ENCODE peak calls at places on chromosomes 1 and 21, in nine cellular contexts. Y is HCT116, I is endothelial cell of umbilical vein, B is prostate gland, H is K562, D is transverse colon, P is GM12878, X is esophagus muscularis mucosa, W is sigmoid colon. L is an unnamed sample.

GRCh38 chr1:28062806-28063205 is 25.6 kb downstream of the EYA3 start:
- DNase-seq in X (no peak), P (no peak), Y (no peak), D (no peak), W (no peak), H (no peak), I (peak), B (no peak), L (no peak)

GRCh38 chr1:157040802-157041201 is 4.7 kb downstream of the ARHGEF11 start:
- DNase-seq in Y (no peak), I (peak), W (no peak), P (no peak), X (no peak), B (no peak), H (no peak), D (no peak), L (no peak)

GRCh38 chr1:160539896-160540858 is 17.1 kb upstream of the SLAMF6 start:
- DNase-seq in B (no peak), P (peak), I (peak), H (peak), D (peak), W (no peak), X (no peak), Y (no peak), L (no peak)

GRCh38 chr1:7561331-7561921 is 209.7 kb upstream of the VAMP3 start:
- DNase-seq in Y (no peak), I (no peak), B (no peak), W (no peak), X (no peak), D (no peak), H (peak), P (no peak), L (no peak)

GRCh38 chr1:232596666-232597303 is 33.1 kb downstream of the SIPA1L2 start:
- DNase-seq in Y (no peak), X (no peak), B (no peak), D (no peak), H (no peak), P (no peak), I (no peak), W (no peak), L (no peak)

GRCh38 chr21:17731554-17731953 is 87.6 kb downstream of the C21orf91 start:
- DNase-seq in D (no peak), H (no peak), X (no peak), Y (no peak), W (no peak), I (no peak), P (no peak), B (no peak), L (no peak)

GRCh38 chr21:15731243-15731613 is 1.4 kb downstream of the USP25 start:
- DNase-seq in D (no peak), Y (no peak), P (no peak), B (no peak), I (peak), H (peak), W (no peak), X (no peak), L (no peak)

GRCh38 chr21:42614811-42615342 is 38.5 kb upstream of the PDE9A start:
- DNase-seq in H (no peak), Y (no peak), W (no peak), D (peak), B (peak), I (no peak), P (no peak), X (no peak), L (no peak)

GRCh38 chr1:93448983-93449805 is 1.3 kb downstream of the FNBP1L start:
- DNase-seq in H (no peak), B (peak), D (peak), I (peak), W (no peak), P (no peak), Y (no peak), X (no peak), L (no peak)

GRCh38 chr1:8421721-8422120 is 103.8 kb downstream of the SLC45A1 start:
- DNase-seq in B (no peak), H (no peak), X (no peak), D (peak), P (no peak), Y (no peak), W (peak), I (no peak), L (no peak)

GRCh38 chr21:45618287-45618686 is 25.2 kb upstream of the PCBP3 start:
- DNase-seq in H (no peak), Y (no peak), D (no peak), B (no peak), I (no peak), W (peak), P (no peak), X (no peak), L (no peak)

GRCh38 chr1:23793018-23793781 is 2.3 kb downstream of the LYPLA2 start:
- DNase-seq in X (no peak), I (no peak), P (no peak), H (peak), Y (no peak), B (peak), D (peak), W (no peak), L (no peak)

GRCh38 chr1:23791434-23792047 is 596 bp downstream of the LYPLA2 start:
- DNase-seq in H (peak), Y (no peak), W (peak), P (no peak), B (no peak), I (no peak), X (no peak), D (peak), L (no peak)

GRCh38 chr1:23793861-23794731 is 3.2 kb downstream of the LYPLA2 start:
- DNase-seq in H (no peak), P (no peak), D (no peak), X (no peak), Y (no peak), W (peak), I (no peak), B (no peak), L (no peak)

GRCh38 chr1:23790696-23791433 is at the start of gene LYPLA2:
- DNase-seq in D (peak), W (peak), P (no peak), X (peak), B (peak), H (peak), Y (peak), I (peak), L (no peak)

DNA sequence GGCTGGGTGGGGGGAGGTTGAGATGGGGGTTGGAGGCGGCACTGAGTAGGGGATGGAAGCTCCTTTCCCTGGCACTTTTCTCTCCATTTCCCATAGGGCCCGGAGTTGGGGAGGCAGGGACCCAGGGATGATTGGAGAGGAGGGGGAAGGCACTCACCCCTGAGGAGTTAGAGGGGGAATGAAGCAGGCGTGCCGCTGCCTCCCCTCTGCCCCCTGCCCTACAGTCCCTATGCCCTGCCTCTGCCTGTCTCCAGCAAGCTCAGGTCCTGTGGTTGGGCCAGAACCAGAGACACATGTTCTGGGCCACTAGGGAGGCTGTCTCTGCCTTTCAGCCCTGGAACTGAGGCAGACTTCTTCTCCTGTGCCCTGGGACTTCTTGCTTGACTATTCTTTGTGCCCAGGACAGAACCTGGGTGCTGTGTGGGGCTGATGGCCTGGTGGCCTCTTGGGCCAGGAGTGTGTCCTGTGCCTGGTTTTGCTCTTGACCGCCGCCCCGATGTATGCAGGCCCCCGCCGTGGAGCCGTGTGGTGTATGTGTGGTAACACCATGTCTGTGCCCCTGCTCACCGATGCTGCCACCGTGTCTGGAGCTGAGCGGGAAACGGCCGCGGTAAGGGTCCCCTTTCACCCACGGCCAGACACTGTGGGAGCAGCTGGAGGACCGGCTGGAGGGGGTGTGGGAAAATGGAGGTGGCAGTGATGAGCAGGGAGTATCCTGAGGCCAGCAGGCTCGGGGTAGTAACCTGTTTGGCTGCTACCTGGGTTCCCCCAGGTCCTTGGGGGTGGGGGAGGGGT is 1.4 kb downstream of the LYPLA2 start:
- DNase-seq in H (no peak), W (no peak), Y (no peak), D (no peak), P (no peak), X (no peak), B (no peak), I (no peak), L (no peak)
- H3K4me3 ChIP-seq in H (peak), W (peak), Y (peak), D (peak), P (peak), X (peak), B (peak), I (peak), L (peak)

GRCh38 chr1:12181568-12181967 is 14.8 kb downstream of the TNFRSF1B start:
- DNase-seq in X (no peak), P (no peak), B (no peak), H (no peak), I (no peak), W (peak), Y (no peak), D (no peak), L (no peak)
- H3K27ac ChIP-seq in X (peak), P (no peak), B (no peak), H (no peak), I (no peak), W (peak), Y (no peak), D (peak), L (no peak)

DNA sequence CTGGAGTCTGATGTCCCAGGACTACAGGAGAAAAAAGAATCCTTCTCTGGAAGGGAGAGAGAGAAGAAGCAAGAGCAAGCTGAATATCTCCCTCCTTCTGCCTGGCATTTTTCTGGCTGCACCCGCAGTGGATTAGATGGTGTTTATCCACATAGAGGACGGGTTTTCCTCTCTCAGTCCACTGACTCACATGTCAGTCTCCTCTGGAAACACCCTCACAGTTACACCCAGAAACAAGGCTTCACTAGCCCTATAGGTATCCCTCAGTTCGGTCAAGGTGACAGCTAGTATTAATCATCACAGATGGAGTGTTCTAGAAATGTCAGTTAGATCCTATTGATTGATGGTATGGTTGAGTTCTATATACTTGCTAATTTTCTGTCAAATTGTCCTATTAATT is 87.9 kb downstream of the RHOU start:
- DNase-seq in I (no peak), X (no peak), H (no peak), B (no peak), W (no peak), P (no peak), Y (no peak), D (no peak), L (no peak)
- TF ChIP-seq POLR2AphosphoS5 in I (no peak), X (no peak), H (no peak), B (no peak), W (no peak), P (no peak), Y (no peak), D (no peak), L (no peak)

GRCh38 chr21:31293986-31294385 is 50.1 kb downstream of the TIAM1 start:
- DNase-seq in Y (peak), W (no peak), I (peak), P (no peak), X (no peak), H (no peak), D (no peak), B (no peak), L (no peak)

GRCh38 chr21:31294691-31295090 is 49.4 kb downstream of the TIAM1 start:
- DNase-seq in X (no peak), I (no peak), Y (no peak), W (no peak), B (no peak), H (no peak), P (no peak), D (no peak), L (no peak)

GRCh38 chr21:31299291-31300147 is 44.5 kb downstream of the TIAM1 start:
- DNase-seq in H (no peak), W (no peak), X (no peak), B (peak), Y (no peak), P (peak), I (no peak), D (no peak), L (no peak)

GRCh38 chr21:31295676-31296075 is 48.4 kb downstream of the TIAM1 start:
- DNase-seq in P (no peak), Y (no peak), D (no peak), X (no peak), W (no peak), I (no peak), H (no peak), B (no peak), L (no peak)

GRCh38 chr21:31298618-31299269 is 45.3 kb downstream of the TIAM1 start:
- DNase-seq in Y (no peak), P (peak), D (no peak), W (no peak), B (no peak), I (no peak), X (no peak), H (no peak), L (no peak)
- H3K4me3 ChIP-seq in Y (no peak), P (no peak), D (no peak), W (no peak), B (no peak), I (no peak), X (no peak), H (no peak), L (no peak)

GRCh38 chr1:17538428-17539130 is 919 bp upstream of the ARHGEF10L start:
- DNase-seq in B (no peak), X (no peak), D (no peak), W (peak), H (no peak), I (no peak), Y (no peak), P (no peak), L (peak)
- H3K27ac ChIP-seq in B (peak), X (peak), D (peak), W (peak), H (no peak), I (no peak), Y (no peak), P (no peak), L (peak)

DNA sequence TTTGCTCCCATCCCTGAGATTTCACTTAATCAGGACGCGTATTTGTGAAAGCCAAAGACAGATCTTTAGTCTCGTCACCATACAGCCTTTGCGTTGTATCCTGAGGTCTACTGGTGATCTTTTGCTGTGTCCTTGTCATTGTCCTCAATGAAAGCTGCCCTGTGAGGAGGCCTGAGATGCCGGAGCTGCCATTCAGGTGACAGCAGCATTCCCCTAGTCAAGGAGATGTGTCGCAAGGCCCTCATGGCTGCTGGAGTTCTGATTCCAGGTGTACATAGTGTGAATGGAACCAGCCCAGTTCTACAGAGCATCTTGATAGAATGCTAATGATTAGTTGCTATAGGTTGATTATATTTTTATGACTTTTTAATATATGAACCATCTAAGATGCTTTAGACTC is 24.1 kb downstream of the TTF2 start:
- DNase-seq in Y (no peak), H (no peak), X (no peak), P (no peak), B (no peak), I (no peak), D (no peak), W (no peak), L (no peak)
- TF ChIP-seq POLR2AphosphoS5 in Y (no peak), H (no peak), X (no peak), P (no peak), B (no peak), I (no peak), D (no peak), W (no peak), L (no peak)

DNA sequence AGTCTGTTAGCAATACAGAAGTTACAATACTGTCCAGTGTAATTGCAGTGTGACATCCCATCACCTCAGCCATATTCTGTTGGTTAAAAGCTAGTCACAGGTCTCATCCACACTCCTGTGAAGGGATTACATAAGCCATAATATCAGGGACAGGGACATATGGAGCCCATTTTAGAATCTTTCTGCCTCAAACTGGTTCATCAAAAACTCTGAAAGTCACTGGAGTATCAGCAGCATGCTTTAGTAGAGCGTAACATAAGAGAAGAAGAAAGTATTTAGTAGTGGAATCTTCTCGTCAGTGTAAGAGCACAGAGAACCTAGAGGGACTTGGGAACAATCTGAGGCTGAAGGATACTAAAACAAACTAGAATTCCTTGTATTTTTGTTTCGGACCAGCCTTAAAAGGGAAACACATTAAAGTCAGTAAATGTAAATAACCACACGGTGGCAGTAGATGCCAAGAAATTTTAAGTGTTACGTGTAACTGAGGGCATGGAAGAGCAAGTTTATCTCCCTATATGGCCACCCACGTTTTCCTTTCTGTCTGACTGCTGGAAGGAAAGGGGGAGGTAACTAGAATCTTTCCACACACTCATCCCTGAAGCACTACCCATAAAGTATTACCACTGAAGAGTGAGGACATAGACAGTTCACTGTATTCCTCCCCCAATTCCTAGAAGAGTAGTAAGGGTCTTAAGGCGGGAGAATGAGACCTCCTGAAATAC is 41.6 kb upstream of the AGL start:
- DNase-seq in P (peak), I (peak), Y (peak), W (peak), D (peak), B (peak), X (no peak), H (peak), L (peak)
- H3K4me3 ChIP-seq in P (no peak), I (no peak), Y (peak), W (peak), D (no peak), B (no peak), X (peak), H (no peak), L (peak)